ENCODE peak calls at places on chromosomes 6 and 20, in five cellular contexts. W is GM12878, R is A549, U is ovary, Y is Peyer's patch. C is an unnamed sample. For H3K4me1, the result is how much of the 10 kb centered on the place peaks cover.

GRCh38 chr6:35489995-35490791 is 6.7 kb downstream of the TEAD3 start:
- DNase-seq in Y (no peak), R (no peak), U (peak), W (no peak), C (no peak)

GRCh38 chr6:52130440-52130839 is 43.0 kb upstream of the PKHD1 start:
- DNase-seq in Y (no peak), W (no peak), R (no peak), U (no peak), C (no peak)

GRCh38 chr6:55960344-55960743 is 85.0 kb upstream of the BMP5 start:
- DNase-seq in Y (no peak), W (no peak), R (no peak), U (no peak), C (no peak)

GRCh38 chr6:11947569-11947968 is 64.5 kb upstream of the HIVEP1 start:
- DNase-seq in W (no peak), U (no peak), R (no peak), Y (no peak), C (no peak)

GRCh38 chr6:162538643-162539064 is 188.9 kb downstream of the PRKN start:
- DNase-seq in Y (no peak), U (no peak), R (no peak), W (no peak), C (no peak)

GRCh38 chr6:35377002-35377401 is 34.6 kb downstream of the PPARD start:
- DNase-seq in Y (no peak), R (no peak), U (no peak), W (no peak), C (no peak)

GRCh38 chr20:60583741-60584140 is 625.5 kb downstream of the CDH26 start:
- DNase-seq in Y (no peak), W (no peak), U (no peak), R (no peak), C (no peak)

GRCh38 chr6:75183099-75183541 is 22.7 kb downstream of the COL12A1 start:
- DNase-seq in W (no peak), Y (no peak), R (no peak), U (no peak), C (no peak)

GRCh38 chr20:16518068-16518783 is 55.0 kb downstream of the KIF16B start:
- DNase-seq in W (no peak), R (peak), Y (no peak), U (no peak), C (no peak)

GRCh38 chr20:8777866-8778265 is 291.0 kb upstream of the PLCB4 start:
- DNase-seq in Y (no peak), R (no peak), U (no peak), W (no peak), C (no peak)

GRCh38 chr20:57526067-57526884 is 1.3 kb upstream of the CTCFL start:
- DNase-seq in U (no peak), W (no peak), Y (no peak), R (no peak), C (peak)

GRCh38 chr6:166477647-166478365 is 95.1 kb upstream of the MPC1 start:
- DNase-seq in R (no peak), W (no peak), Y (peak), U (no peak), C (no peak)

GRCh38 chr20:3980260-3981131 is 34.9 kb downstream of the RNF24 start:
- DNase-seq in R (peak), Y (no peak), W (no peak), U (peak), C (no peak)

GRCh38 chr20:62697468-62697912 is 11.1 kb upstream of the NTSR1 start:
- DNase-seq in R (no peak), U (no peak), W (no peak), Y (no peak), C (no peak)

GRCh38 chr20:52105045-52105572 is 86.5 kb downstream of the ZFP64 start:
- DNase-seq in W (no peak), U (peak), Y (no peak), R (peak), C (no peak)

GRCh38 chr6:71473908-71474307 is 185.3 kb downstream of the OGFRL1 start:
- DNase-seq in W (no peak), R (no peak), Y (no peak), U (peak), C (no peak)

GRCh38 chr6:37150314-37150713 is 19.6 kb upstream of the PIM1 start:
- DNase-seq in Y (no peak), R (no peak), W (no peak), U (no peak), C (no peak)

GRCh38 chr6:37158508-37158907 is 11.4 kb upstream of the PIM1 start:
- DNase-seq in R (no peak), W (no peak), U (no peak), Y (no peak), C (no peak)

GRCh38 chr6:37160922-37161778 is 8.8 kb upstream of the PIM1 start:
- DNase-seq in W (peak), U (no peak), Y (no peak), R (no peak), C (no peak)

GRCh38 chr6:37149750-37150149 is 20.2 kb upstream of the PIM1 start:
- DNase-seq in U (no peak), R (no peak), W (no peak), Y (no peak), C (no peak)

GRCh38 chr6:37155394-37156312 is 14.3 kb upstream of the PIM1 start:
- DNase-seq in W (peak), U (no peak), R (no peak), Y (no peak), C (no peak)
- H3K4me3 ChIP-seq in W (no peak), U (no peak), R (no peak), Y (no peak), C (no peak)

GRCh38 chr6:142700032-142700431 is 244.9 kb downstream of the HIVEP2 start:
- DNase-seq in W (no peak), Y (no peak), U (no peak), R (no peak), C (no peak)

GRCh38 chr6:142705054-142705453 is 239.9 kb downstream of the HIVEP2 start:
- DNase-seq in W (no peak), Y (no peak), U (no peak), R (no peak), C (no peak)

GRCh38 chr6:142700676-142701185 is 244.2 kb downstream of the HIVEP2 start:
- DNase-seq in U (no peak), W (no peak), Y (no peak), R (no peak), C (no peak)

GRCh38 chr6:142699391-142699790 is 245.6 kb downstream of the HIVEP2 start:
- DNase-seq in Y (no peak), R (no peak), U (no peak), W (no peak), C (no peak)

GRCh38 chr6:142702501-142703460 is 242.2 kb downstream of the HIVEP2 start:
- DNase-seq in R (no peak), U (peak), W (no peak), Y (no peak), C (peak)
- TF ChIP-seq POLR2A in R (no peak), U (no peak), W (no peak), Y (no peak), C (no peak)

GRCh38 chr20:37881601-37882343 is 21.2 kb upstream of the VSTM2L start:
- DNase-seq in Y (no peak), R (no peak), U (no peak), W (no peak), C (no peak)

GRCh38 chr20:37879003-37879599 is 23.8 kb upstream of the VSTM2L start:
- DNase-seq in Y (no peak), U (no peak), R (no peak), W (no peak), C (no peak)

GRCh38 chr20:37882961-37883712 is 19.8 kb upstream of the VSTM2L start:
- DNase-seq in Y (no peak), W (no peak), U (no peak), R (no peak), C (no peak)

GRCh38 chr20:37879843-37880242 is 23.1 kb upstream of the VSTM2L start:
- DNase-seq in U (no peak), W (no peak), R (no peak), Y (no peak), C (no peak)

GRCh38 chr20:37880726-37881591 is 22.0 kb upstream of the VSTM2L start:
- DNase-seq in Y (no peak), W (no peak), U (peak), R (no peak), C (peak)
- H3K4me1 ChIP-seq in Y (under half), W (under half), U (under half), R (under half), C (under half)

DNA sequence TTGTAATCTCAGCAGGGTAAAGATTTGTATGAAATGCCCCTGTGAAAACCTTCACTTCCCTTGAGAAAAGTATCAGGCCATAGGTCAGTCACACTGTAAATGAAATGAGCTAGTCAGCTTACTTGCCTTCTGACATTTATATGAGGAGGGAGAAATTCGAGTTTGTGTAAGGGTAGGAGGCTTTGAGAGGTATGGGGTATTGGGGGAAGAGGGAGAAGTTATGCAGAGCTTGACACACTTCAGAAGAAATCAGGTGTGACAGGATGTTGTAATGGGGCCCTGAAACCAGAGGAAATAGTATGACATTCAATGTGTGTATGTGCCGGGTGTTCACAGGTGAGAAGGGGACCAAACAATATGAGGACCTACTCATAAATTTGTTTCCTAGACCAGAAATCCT is 64.2 kb upstream of the CCN6 start:
- DNase-seq in U (no peak), Y (no peak), R (no peak), W (no peak), C (no peak)
- H3K4me3 ChIP-seq in U (no peak), Y (no peak), R (no peak), W (no peak), C (no peak)

DNA sequence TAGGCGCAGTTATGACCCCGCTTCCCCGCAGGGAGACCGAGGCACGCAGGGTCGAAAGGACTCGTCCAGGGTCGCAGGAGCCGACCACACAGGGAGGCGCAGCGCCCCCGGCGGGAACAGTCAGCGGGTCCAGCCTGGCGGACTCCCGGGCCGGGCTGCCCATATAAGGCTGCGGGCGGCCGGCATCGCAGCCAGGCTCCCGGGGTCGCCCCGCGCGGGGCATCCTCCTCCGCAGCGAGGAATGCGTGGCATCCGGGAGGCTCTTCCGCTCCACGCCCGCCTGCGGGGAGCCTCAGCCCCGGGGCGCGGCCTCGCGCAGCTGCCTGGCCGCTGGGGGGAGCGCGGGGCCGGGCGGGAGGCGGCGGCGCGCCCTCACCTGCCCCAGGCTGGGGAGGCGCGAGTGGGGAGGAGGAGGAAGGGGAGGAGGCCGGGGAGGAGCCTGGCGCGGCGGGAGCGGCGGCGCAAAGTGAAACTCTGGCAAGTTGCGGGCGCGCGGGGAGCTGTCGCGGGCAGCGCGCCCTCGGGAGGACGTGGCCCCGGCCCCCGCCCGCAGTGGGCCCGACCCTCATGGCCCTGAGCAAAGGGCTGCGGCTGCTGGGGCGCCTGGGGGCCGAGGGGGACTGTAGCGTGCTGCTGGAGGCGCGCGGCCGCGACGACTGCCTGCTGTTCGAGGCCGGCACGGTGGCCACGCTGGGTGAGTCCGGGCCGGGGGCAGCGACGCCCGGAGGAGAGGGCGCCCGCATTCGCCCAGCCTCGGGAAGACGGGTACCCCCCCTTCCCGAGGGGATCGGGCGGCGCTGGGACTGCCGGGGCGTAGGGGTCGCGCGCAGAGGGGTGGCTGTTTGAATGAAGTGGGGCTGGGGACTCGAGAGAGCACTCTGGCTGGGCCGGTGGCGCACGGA is at the start of gene SYNJ2:
- DNase-seq in R (peak), Y (peak), W (no peak), U (peak), C (peak)
- TF ChIP-seq POLR2A in R (no peak), Y (peak), W (no peak), U (peak), C (peak)

GRCh38 chr6:42333622-42334021 is 116.0 kb upstream of the MRPS10 start:
- DNase-seq in Y (no peak), W (no peak), R (no peak), U (no peak), C (no peak)

GRCh38 chr6:42334870-42335269 is 116.9 kb downstream of the TRERF1 start:
- DNase-seq in W (no peak), U (no peak), R (no peak), Y (no peak), C (peak)

GRCh38 chr6:42335896-42336295 is 115.8 kb downstream of the TRERF1 start:
- DNase-seq in Y (no peak), W (no peak), R (no peak), U (no peak), C (no peak)

GRCh38 chr6:42331019-42331418 is 113.4 kb upstream of the MRPS10 start:
- DNase-seq in U (no peak), R (no peak), Y (no peak), W (no peak), C (no peak)

GRCh38 chr6:42332916-42333315 is 115.3 kb upstream of the MRPS10 start:
- DNase-seq in R (no peak), U (no peak), Y (no peak), W (no peak), C (no peak)
- H3K4me1 ChIP-seq in R (under half), U (under half), Y (under half), W (under half), C (under half)

DNA sequence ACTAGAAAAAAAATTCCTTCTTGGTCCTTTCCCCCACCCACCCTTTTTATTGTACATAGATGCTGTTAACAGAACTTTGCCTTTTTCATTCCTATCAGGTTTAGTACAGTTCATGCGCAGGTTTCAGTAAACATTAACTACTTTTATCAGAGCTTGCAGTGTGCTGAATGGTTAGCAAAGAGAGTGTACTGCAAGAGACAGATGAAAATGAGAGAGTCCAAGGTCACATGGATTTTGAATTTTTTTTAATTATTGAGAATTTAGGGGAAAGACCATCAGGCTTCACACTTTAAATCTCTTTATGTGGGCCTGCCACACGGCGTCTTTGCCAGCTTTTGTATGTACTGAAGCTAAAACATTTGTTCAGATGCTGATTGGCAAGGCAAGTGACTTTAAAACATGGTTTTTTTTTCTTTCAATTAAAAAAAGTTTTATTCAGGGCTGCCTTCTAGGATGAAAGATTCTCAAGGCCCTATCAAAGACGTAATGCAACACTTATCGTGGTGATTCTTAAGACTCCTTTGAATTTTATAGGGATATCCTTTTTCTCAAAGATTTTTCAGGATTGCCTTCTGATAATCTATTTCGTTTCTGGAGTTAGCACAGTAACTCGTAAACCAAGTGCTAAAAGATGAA is 32.2 kb downstream of the RREB1 start:
- DNase-seq in Y (no peak), U (no peak), W (no peak), R (no peak), C (no peak)
- H3K4me3 ChIP-seq in Y (peak), U (peak), W (peak), R (peak), C (no peak)

GRCh38 chr6:41578714-41579610 is 32.8 kb downstream of the FOXP4 start:
- DNase-seq in Y (peak), R (peak), U (no peak), W (no peak), C (no peak)

GRCh38 chr6:41582540-41582939 is 36.4 kb downstream of the FOXP4 start:
- DNase-seq in R (no peak), U (no peak), Y (no peak), W (no peak), C (no peak)

GRCh38 chr6:41583576-41583975 is 37.4 kb downstream of the FOXP4 start:
- DNase-seq in U (no peak), W (no peak), Y (no peak), R (no peak), C (no peak)

GRCh38 chr6:41580690-41581089 is 34.5 kb downstream of the FOXP4 start:
- DNase-seq in W (no peak), R (no peak), U (no peak), Y (no peak), C (no peak)

DNA sequence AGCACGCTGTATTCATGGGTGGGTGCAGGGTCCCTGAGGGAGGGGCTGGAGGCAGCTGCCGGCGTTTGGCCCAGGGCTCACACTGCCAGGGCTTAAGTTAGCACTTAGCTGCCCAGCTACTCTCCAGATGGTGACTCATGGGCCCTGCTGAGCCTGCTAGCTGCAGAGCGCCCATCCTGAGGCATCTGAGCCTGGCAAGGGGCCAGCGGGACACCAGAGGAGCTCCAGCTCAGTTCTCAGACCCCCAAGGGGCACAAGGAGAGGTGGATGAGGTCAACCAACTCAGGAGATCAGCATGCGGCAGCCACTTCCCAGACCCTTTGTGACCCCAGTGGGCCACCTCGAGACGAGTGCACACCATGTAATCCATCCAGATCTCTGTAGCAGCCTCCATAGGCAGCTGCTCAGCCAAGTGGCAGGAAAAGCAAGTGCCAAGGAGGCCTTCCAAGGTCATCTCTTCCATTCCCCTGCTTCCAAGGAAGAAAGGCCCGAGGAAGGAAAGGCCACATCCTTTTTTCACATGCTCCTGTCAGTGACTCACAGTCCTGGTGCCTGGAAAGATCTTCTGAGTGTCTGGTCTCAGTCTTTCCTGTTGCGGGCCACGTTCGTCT is 35.3 kb downstream of the FOXP4 start:
- DNase-seq in R (peak), W (no peak), Y (no peak), U (no peak), C (no peak)
- TF ChIP-seq POLR2A in R (no peak), W (no peak), Y (no peak), U (no peak), C (no peak)

GRCh38 chr20:55592866-55593265 is 412.5 kb downstream of the CBLN4 start:
- DNase-seq in R (no peak), U (no peak), W (no peak), Y (no peak), C (no peak)

DNA sequence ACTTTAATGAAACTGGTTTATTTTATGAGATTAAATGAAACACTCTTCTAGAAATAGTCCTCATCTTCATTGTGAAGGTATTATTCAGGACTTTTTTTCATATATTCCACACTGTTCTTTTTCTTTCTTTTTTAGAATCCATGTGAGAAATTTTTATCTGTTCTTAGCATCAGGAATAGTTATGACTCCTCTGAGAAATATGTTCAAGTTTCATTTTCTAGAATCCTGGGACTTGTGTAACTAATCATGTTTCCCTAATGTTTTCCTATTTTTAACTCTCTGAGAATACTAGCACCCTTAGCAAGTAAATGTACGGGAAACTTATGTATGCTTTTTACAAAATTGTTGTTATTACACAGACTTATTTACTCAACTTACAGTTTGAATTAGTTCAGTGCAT is 407.8 kb downstream of the CBLN4 start:
- DNase-seq in U (no peak), Y (no peak), R (no peak), W (no peak), C (no peak)
- H3K4me1 ChIP-seq in U (under half), Y (under half), R (under half), W (under half), C (under half)